ENCODE peak calls at places on chromosomes 2 and 18, in six cellular contexts. C is H9; X is adrenal gland; A is naive thymus-derived CD4-positive, alpha-beta T cell; Y is IMR-90; B is testis. H is an unnamed sample.

GRCh38 chr2:202346180-202346579 is 29.9 kb upstream of the BMPR2 start:
- DNase-seq in C (no peak), X (no peak), A (no peak), Y (no peak), B (no peak), H (no peak)

GRCh38 chr2:96241901-96242611 is 23.7 kb downstream of the TMEM127 start:
- DNase-seq in C (no peak), X (peak; percentile 78), A (peak; percentile 43), Y (peak; percentile 86), B (no peak), H (no peak)

GRCh38 chr2:181573140-181573736 is 83.7 kb downstream of the CERKL start:
- DNase-seq in C (no peak), X (no peak), A (no peak), Y (peak; percentile 50), B (no peak), H (no peak)

GRCh38 chr18:76709659-76710645 is 112.4 kb upstream of the ZNF236 start:
- DNase-seq in C (peak; percentile 72), X (peak; percentile 84), A (peak; percentile 45), Y (peak; percentile 65), B (peak; percentile 88), H (no peak)

GRCh38 chr2:26957041-26957440 is 13.4 kb upstream of the MAPRE3 start:
- DNase-seq in C (no peak), X (no peak), A (no peak), Y (no peak), B (no peak), H (no peak)

GRCh38 chr2:240235149-240235803 is 94.8 kb upstream of the OTOS start:
- DNase-seq in C (peak; percentile 22), X (peak; percentile 52), A (no peak), Y (no peak), B (peak; percentile 11), H (no peak)

GRCh38 chr2:170703776-170704476 is 11.2 kb upstream of the SP5 start:
- DNase-seq in C (no peak), X (no peak), A (no peak), Y (no peak), B (no peak), H (no peak)

GRCh38 chr2:153871231-153872221 is at the start of gene GALNT13:
- DNase-seq in C (peak; percentile 97), X (peak; percentile 87), A (no peak), Y (no peak), B (peak; percentile 61), H (no peak)

GRCh38 chr2:142954488-142954887 is 77.0 kb downstream of the KYNU start:
- DNase-seq in C (no peak), X (no peak), A (no peak), Y (peak; percentile 33), B (no peak), H (no peak)

GRCh38 chr18:1392865-1393734 is 488.4 kb downstream of the ADCYAP1 start:
- DNase-seq in C (no peak), X (no peak), A (no peak), Y (no peak), B (no peak), H (no peak)

GRCh38 chr2:220452561-220452960 is 825.1 kb downstream of the SLC4A3 start:
- DNase-seq in C (no peak), X (no peak), A (no peak), Y (peak; percentile 27), B (no peak), H (no peak)

GRCh38 chr2:27776097-27776496 is 4.6 kb downstream of the MRPL33 start:
- DNase-seq in C (no peak), X (peak; percentile 96), A (no peak), Y (peak; percentile 53), B (peak; percentile 92), H (no peak)

GRCh38 chr18:62198259-62198658 is 11.2 kb downstream of the RELCH start:
- DNase-seq in C (no peak), X (no peak), A (no peak), Y (no peak), B (no peak), H (no peak)

GRCh38 chr2:169265581-169265980 is 96.8 kb downstream of the LRP2 start:
- DNase-seq in C (no peak), X (no peak), A (no peak), Y (no peak), B (no peak), H (no peak)

GRCh38 chr2:135836596-135836995 is 388 bp downstream of the LCT start:
- DNase-seq in C (no peak), X (no peak), A (no peak), Y (no peak), B (no peak), H (no peak)
- H3K27ac ChIP-seq in C (no peak overlapping the region), X (no peak overlapping the region), A (no peak overlapping the region), Y (no peak overlapping the region), B (no peak overlapping the region), H (no peak overlapping the region)

GRCh38 chr18:31101148-31102019 is 837 bp downstream of the DSC2 start:
- DNase-seq in C (peak; percentile 80), X (peak; percentile 64), A (no peak), Y (no peak), B (peak; percentile 67), H (no peak)
- H3K27ac ChIP-seq in C (peak overlapping the region; percentile 29), X (peak overlapping the region; percentile 21), A (no peak overlapping the region), Y (no peak overlapping the region), B (peak overlapping the region; percentile 59), H (peak overlapping the region; percentile 77)

GRCh38 chr18:70421471-70421870 is 132.6 kb downstream of the SOCS6 start:
- DNase-seq in C (no peak), X (no peak), A (no peak), Y (peak; percentile 45), B (no peak), H (no peak)
- H3K27ac ChIP-seq in C (no peak overlapping the region), X (no peak overlapping the region), A (no peak overlapping the region), Y (no peak overlapping the region), B (no peak overlapping the region), H (no peak overlapping the region)

DNA sequence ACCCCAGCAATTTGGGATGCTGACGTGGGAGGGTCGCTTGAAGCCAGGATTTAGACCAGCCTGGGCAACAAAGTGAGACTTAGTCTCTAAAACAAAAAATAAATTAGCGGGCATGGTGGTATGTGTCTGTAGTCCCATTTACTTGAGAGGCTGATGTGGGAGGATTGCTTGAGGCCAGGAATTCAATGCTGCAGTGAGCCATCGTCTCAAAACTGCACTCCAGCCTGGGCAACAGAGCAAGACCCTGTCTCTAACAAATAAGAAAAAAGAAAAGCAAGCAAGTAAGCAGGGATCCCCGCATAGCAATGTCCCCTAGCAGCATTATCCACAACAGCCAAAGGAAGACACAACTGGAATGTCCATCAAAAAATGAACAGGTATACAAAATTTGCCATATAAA is 3.4 kb downstream of the TXNL1 start:
- DNase-seq in C (no peak), X (no peak), A (no peak), Y (no peak), B (no peak), H (no peak)
- H3K27ac ChIP-seq in C (no peak overlapping the region), X (no peak overlapping the region), A (no peak overlapping the region), Y (no peak overlapping the region), B (no peak overlapping the region), H (no peak overlapping the region)

H was measured in vagina.